ENCODE peak calls at places on chromosome 2, in eight cellular contexts. M is ovary, X is A549, C is sigmoid colon, W is body of pancreas, L is GM12878, U is heart left ventricle, T is vagina. D is an unnamed sample. For H3K4me1, the result is how much of the 10 kb centered on the place peaks cover.

GRCh38 chr2:145563752-145564615 is 1044.1 kb upstream of the ZEB2 start:
- DNase-seq in M (no peak), X (no peak), C (no peak), W (peak), L (no peak), U (no peak), T (no peak), D (no peak)

GRCh38 chr2:70988151-70988550 is 6.5 kb downstream of the TEX261 start:
- DNase-seq in M (no peak), X (no peak), C (peak), W (no peak), L (no peak), U (no peak), T (peak), D (no peak)

GRCh38 chr2:126655066-126655465 is 892 bp upstream of the GYPC start:
- DNase-seq in M (no peak), X (no peak), C (no peak), W (no peak), L (no peak), U (no peak), T (peak), D (no peak)

GRCh38 chr2:207012461-207012860 is 73.1 kb downstream of the CPO start:
- DNase-seq in M (no peak), X (no peak), C (no peak), W (no peak), L (no peak), U (no peak), T (no peak), D (no peak)

GRCh38 chr2:226726546-226726945 is 73.1 kb downstream of the IRS1 start:
- DNase-seq in M (no peak), X (no peak), C (no peak), W (no peak), L (no peak), U (no peak), T (no peak), D (no peak)

GRCh38 chr2:129912871-129913694 is 66.4 kb upstream of the RAB6C start:
- DNase-seq in M (no peak), X (no peak), C (no peak), W (no peak), L (no peak), U (no peak), T (peak), D (no peak)

GRCh38 chr2:60456115-60456770 is 97.2 kb downstream of the BCL11A start:
- DNase-seq in M (no peak), X (no peak), C (no peak), W (no peak), L (no peak), U (no peak), T (no peak), D (no peak)

GRCh38 chr2:240739797-240740196 is 48.1 kb downstream of the AQP12A start:
- DNase-seq in M (no peak), X (no peak), C (no peak), W (no peak), L (no peak), U (no peak), T (no peak), D (no peak)

GRCh38 chr2:85213893-85214512 is 80.8 kb downstream of the TCF7L1 start:
- DNase-seq in M (no peak), X (no peak), C (no peak), W (no peak), L (no peak), U (no peak), T (no peak), D (no peak)

GRCh38 chr2:163667064-163667887 is 68.5 kb downstream of the FIGN start:
- DNase-seq in M (no peak), X (peak), C (no peak), W (no peak), L (no peak), U (peak), T (no peak), D (no peak)

GRCh38 chr2:3251974-3252373 is 125.6 kb downstream of the EIPR1 start:
- DNase-seq in M (no peak), X (no peak), C (no peak), W (no peak), L (no peak), U (no peak), T (no peak), D (no peak)

GRCh38 chr2:128457716-128458115 is 139.0 kb upstream of the HS6ST1 start:
- DNase-seq in M (no peak), X (no peak), C (no peak), W (no peak), L (no peak), U (no peak), T (peak), D (no peak)

GRCh38 chr2:238108423-238109201 is 8.5 kb downstream of the ESPNL start:
- DNase-seq in M (peak), X (no peak), C (peak), W (peak), L (peak), U (no peak), T (no peak), D (no peak)

GRCh38 chr2:12824304-12824761 is 107.6 kb downstream of the TRIB2 start:
- DNase-seq in M (peak), X (no peak), C (no peak), W (no peak), L (no peak), U (peak), T (no peak), D (no peak)

GRCh38 chr2:203562283-203562682 is 27.2 kb upstream of the RAPH1 start:
- DNase-seq in M (no peak), X (no peak), C (no peak), W (no peak), L (no peak), U (peak), T (no peak), D (no peak)

GRCh38 chr2:176449852-176450251 is 180.6 kb downstream of the MTX2 start:
- DNase-seq in M (no peak), X (no peak), C (no peak), W (no peak), L (no peak), U (no peak), T (no peak), D (no peak)

GRCh38 chr2:177239934-177240600 is 24.5 kb downstream of the NFE2L2 start:
- DNase-seq in M (no peak), X (peak), C (peak), W (no peak), L (peak), U (peak), T (no peak), D (peak)

GRCh38 chr2:208235860-208236259 is 19.0 kb downstream of the IDH1 start:
- DNase-seq in M (no peak), X (no peak), C (no peak), W (no peak), L (no peak), U (no peak), T (no peak), D (no peak)

GRCh38 chr2:175017618-175018414 is 12.6 kb upstream of the CHN1 start:
- DNase-seq in M (no peak), X (no peak), C (no peak), W (peak), L (no peak), U (no peak), T (no peak), D (no peak)

GRCh38 chr2:127032601-127033000 is 74.4 kb downstream of the BIN1 start:
- DNase-seq in M (no peak), X (no peak), C (no peak), W (no peak), L (no peak), U (no peak), T (peak), D (no peak)

GRCh38 chr2:230068658-230069080 is at the start of gene SLC16A14:
- DNase-seq in M (no peak), X (peak), C (no peak), W (peak), L (peak), U (peak), T (no peak), D (no peak)

GRCh38 chr2:7363906-7364305 is 446.7 kb downstream of the RNF144A start:
- DNase-seq in M (no peak), X (peak), C (no peak), W (no peak), L (no peak), U (no peak), T (no peak), D (no peak)

GRCh38 chr2:212539145-212539880 is 711 bp upstream of the ERBB4 start:
- DNase-seq in M (peak), X (no peak), C (peak), W (peak), L (no peak), U (peak), T (no peak), D (no peak)

GRCh38 chr2:144648837-144649485 is 129.0 kb upstream of the ZEB2 start:
- DNase-seq in M (no peak), X (no peak), C (no peak), W (no peak), L (no peak), U (no peak), T (no peak), D (no peak)

GRCh38 chr2:213057977-213058376 is 93.4 kb downstream of the IKZF2 start:
- DNase-seq in M (no peak), X (no peak), C (no peak), W (no peak), L (no peak), U (no peak), T (no peak), D (no peak)

GRCh38 chr2:134260726-134261125 is 6.9 kb downstream of the MGAT5 start:
- DNase-seq in M (no peak), X (no peak), C (no peak), W (no peak), L (no peak), U (peak), T (no peak), D (no peak)

GRCh38 chr2:120575966-120576365 is 159.7 kb upstream of the GLI2 start:
- DNase-seq in M (no peak), X (no peak), C (no peak), W (no peak), L (no peak), U (no peak), T (no peak), D (no peak)

GRCh38 chr2:120577896-120578295 is 157.8 kb upstream of the GLI2 start:
- DNase-seq in M (no peak), X (no peak), C (no peak), W (no peak), L (no peak), U (no peak), T (no peak), D (no peak)

GRCh38 chr2:120574620-120575019 is 161.0 kb upstream of the GLI2 start:
- DNase-seq in M (no peak), X (no peak), C (no peak), W (no peak), L (no peak), U (no peak), T (no peak), D (no peak)

GRCh38 chr2:120578576-120579352 is 156.9 kb upstream of the GLI2 start:
- DNase-seq in M (no peak), X (no peak), C (no peak), W (no peak), L (no peak), U (no peak), T (no peak), D (no peak)

DNA sequence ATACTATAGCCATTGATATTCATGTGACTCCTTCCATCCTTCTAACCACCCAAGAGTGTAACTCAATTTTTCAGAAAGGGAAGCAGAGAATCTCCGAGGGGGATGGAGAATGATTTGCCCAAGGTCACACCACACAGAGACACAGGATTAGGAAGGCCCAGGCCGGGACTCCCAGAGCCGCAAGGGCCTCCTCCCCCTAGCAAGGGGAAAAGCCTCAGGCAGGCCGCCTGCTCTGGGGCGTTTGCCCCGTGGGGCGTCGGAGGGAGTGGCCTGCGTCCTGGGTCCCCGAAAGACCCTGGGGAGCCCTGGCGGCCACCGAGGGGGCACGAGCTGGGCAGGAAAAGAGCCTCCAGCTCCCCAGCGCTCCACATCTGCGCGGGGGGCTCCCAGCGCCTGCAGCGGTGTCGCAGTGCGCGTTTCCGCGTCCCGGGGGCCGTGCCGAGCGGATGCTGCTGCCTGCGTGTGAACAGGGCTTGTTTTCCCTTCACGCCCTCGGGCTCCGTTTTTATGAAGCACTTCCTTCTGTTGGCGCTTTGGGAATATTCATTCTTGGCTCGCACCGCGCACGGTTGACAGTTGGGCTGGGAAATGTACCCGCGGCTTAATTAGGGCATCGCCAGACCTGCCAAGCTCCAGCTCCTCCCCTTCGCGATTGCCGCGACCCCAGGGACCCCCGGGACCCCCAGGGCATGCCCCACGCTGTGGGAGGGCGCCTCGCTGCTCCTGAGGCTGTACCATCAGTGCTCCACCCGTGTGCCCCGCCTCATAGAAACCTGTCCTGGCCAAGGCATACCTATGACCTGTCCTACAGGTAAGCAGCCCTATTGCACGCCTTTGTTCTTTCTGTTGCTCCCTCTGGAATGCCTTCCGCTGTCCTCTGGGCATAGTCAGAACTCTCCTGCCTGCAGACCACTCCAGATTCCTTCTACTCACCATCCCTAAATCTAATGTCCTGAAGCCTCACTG is 158.9 kb upstream of the GLI2 start:
- DNase-seq in M (peak), X (no peak), C (peak), W (no peak), L (no peak), U (peak), T (no peak), D (no peak)
- H3K4me3 ChIP-seq in M (no peak), X (no peak), C (peak), W (no peak), L (no peak), U (peak), T (peak), D (no peak)

GRCh38 chr2:191620144-191620543 is 57.8 kb upstream of the NABP1 start:
- DNase-seq in M (no peak), X (no peak), C (no peak), W (no peak), L (no peak), U (no peak), T (no peak), D (no peak)

GRCh38 chr2:191618789-191619185 is 59.1 kb upstream of the NABP1 start:
- DNase-seq in M (no peak), X (no peak), C (no peak), W (no peak), L (no peak), U (no peak), T (no peak), D (no peak)

GRCh38 chr2:191625016-191625415 is 52.9 kb upstream of the NABP1 start:
- DNase-seq in M (no peak), X (peak), C (no peak), W (no peak), L (no peak), U (no peak), T (no peak), D (no peak)

GRCh38 chr2:191626497-191627151 is 51.3 kb upstream of the NABP1 start:
- DNase-seq in M (no peak), X (peak), C (no peak), W (no peak), L (no peak), U (no peak), T (no peak), D (no peak)

DNA sequence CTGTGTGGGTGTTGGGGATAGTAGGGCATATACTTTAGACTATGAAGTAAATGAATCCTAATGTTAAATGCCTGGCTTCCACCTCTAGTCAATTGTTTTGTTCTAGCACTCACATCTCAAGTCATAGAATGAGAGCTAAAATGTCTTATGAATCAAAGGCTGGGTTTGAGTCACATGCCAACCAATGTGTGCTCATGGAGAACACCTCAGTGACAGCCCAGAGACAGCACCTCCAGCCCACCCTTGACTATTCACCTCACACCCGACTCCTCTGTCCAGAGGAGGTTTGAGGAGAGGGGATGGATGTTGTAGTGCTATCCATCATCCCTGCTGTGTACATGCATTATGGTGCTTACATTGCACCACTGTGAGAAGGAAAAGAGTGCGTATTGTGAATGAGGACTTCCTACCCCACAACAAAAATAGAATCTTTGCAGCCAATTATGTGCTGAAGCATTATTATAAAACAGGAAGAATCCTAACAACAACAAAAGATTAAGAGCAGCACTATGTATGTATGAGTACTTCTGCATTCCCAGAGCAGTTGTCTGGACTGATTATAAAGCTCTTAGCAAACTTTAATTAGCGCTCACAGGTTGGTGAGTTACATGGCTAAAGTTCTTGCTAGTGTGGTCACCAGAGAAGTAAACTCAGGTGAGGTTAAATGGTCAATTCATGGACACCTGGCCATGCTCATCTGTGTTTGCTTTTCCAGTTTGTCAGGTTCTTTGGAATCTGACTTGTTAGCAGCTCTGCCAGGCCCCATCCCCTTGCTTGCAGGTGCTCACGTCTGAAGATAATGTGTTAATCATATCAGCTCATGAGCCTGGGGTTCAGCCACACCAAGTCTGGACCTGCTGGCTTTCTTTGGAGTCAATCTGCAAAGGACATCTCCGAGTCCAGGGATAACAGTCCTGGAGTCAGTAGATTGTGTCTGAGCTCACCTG is 55.3 kb upstream of the NABP1 start:
- DNase-seq in M (no peak), X (no peak), C (no peak), W (no peak), L (no peak), U (no peak), T (no peak), D (no peak)
- H3K4me1 ChIP-seq in M (under half), X (under half), C (under half), W (under half), L (under half), U (under half), T (under half), D (under half)

DNA sequence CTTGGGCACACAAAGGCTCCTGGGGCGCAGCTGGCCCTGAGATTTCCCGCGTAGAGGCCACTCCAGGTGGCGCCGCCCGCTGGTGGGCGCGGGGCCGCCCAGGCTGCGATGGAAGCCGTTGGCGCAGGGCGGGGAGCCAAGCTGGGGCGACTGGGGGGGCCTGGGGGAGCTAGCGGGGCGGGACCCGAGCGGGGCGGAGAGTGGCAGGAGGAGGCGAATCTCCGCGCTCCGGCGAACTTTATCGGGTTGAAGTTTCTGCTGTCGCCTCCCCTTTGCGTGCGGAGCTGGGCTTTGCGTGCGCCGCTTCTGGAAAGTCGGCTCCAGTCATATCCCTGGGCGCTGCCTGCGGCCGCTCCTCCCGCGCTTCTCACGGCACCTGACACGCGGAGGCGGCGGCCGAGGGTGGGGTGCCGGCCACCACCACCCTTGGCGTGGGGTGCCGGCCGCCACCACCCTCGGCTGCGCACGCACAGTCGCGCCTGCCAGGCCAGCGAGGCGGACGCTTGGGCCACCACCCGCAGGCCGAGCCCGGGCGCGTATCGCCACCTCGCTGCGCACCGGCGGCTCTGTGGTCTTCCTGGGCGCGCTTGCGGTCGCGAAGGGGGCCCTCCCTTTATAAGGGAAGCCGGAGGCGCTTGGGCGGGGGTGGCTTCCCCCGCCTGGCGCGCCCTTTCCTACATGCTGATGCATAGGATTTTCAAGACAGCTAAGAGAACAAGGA is 919 bp upstream of the CYP1B1 start:
- DNase-seq in M (peak), X (peak), C (peak), W (peak), L (no peak), U (peak), T (no peak), D (no peak)
- TF ChIP-seq POLR2A in M (peak), X (peak), C (no peak), W (peak), L (peak), U (peak), T (no peak), D (peak)

GRCh38 chr2:157840568-157841156 is 35.5 kb downstream of the ACVR1 start:
- DNase-seq in M (peak), X (no peak), C (no peak), W (peak), L (no peak), U (peak), T (no peak), D (no peak)

GRCh38 chr2:157839822-157840221 is 36.3 kb downstream of the ACVR1 start:
- DNase-seq in M (no peak), X (no peak), C (no peak), W (no peak), L (no peak), U (no peak), T (no peak), D (no peak)

GRCh38 chr2:157839162-157839801 is 36.8 kb downstream of the ACVR1 start:
- DNase-seq in M (no peak), X (no peak), C (no peak), W (no peak), L (no peak), U (no peak), T (no peak), D (no peak)

GRCh38 chr2:157837851-157838441 is 38.2 kb downstream of the ACVR1 start:
- DNase-seq in M (no peak), X (no peak), C (peak), W (peak), L (no peak), U (peak), T (no peak), D (no peak)

GRCh38 chr2:157838442-157839161 is 37.5 kb downstream of the ACVR1 start:
- DNase-seq in M (no peak), X (peak), C (no peak), W (peak), L (no peak), U (peak), T (no peak), D (no peak)
- H3K4me3 ChIP-seq in M (no peak), X (no peak), C (peak), W (no peak), L (no peak), U (peak), T (peak), D (peak)

GRCh38 chr2:62199392-62200125 is 3.6 kb downstream of the B3GNT2 start:
- DNase-seq in M (no peak), X (no peak), C (no peak), W (no peak), L (no peak), U (no peak), T (no peak), D (no peak)
- H3K4me1 ChIP-seq in M (under half), X (under half), C (half or more), W (half or more), L (under half), U (half or more), T (half or more), D (under half)

D was measured in esophagus squamous epithelium.